ENCODE peak calls at places on chromosomes 3 and 15, in four cellular contexts. U is HepG2, S is GM12878, V is A549. N is an unnamed sample.

GRCh38 chr15:97171556-97171955 is 788.9 kb upstream of the ARRDC4 start:
- DNase-seq in V (no peak), U (no peak), S (no peak), N (no peak)

GRCh38 chr3:192207661-192208060 is 519.7 kb downstream of the FGF12 start:
- DNase-seq in U (no peak), S (no peak), V (no peak), N (no peak)

GRCh38 chr15:68783226-68784054 is 37.3 kb downstream of the ANP32A start:
- DNase-seq in V (peak), S (no peak), U (peak), N (peak)

GRCh38 chr15:22968356-22968755 is 11.8 kb downstream of the CYFIP1 start:
- DNase-seq in U (no peak), V (peak), S (no peak), N (no peak)

GRCh38 chr3:81696090-81696489 is 65.4 kb downstream of the GBE1 start:
- DNase-seq in U (no peak), V (no peak), S (no peak), N (no peak)

GRCh38 chr3:159824341-159824740 is 164.3 kb upstream of the IL12A start:
- DNase-seq in U (peak), S (no peak), V (peak), N (no peak)

GRCh38 chr3:169666501-169667379 is 3.2 kb upstream of the MECOM start:
- DNase-seq in V (no peak), U (no peak), S (no peak), N (no peak)

GRCh38 chr3:161500057-161500836 is 3.6 kb downstream of the OTOL1 start:
- DNase-seq in V (no peak), U (peak), S (no peak), N (no peak)

GRCh38 chr3:111903067-111903511 is 44.0 kb downstream of the PHLDB2 start:
- DNase-seq in S (no peak), U (no peak), V (peak), N (no peak)

GRCh38 chr3:78041486-78041885 is 1001.6 kb downstream of the ROBO2 start:
- DNase-seq in V (no peak), S (no peak), U (no peak), N (no peak)

GRCh38 chr3:31877559-31877958 is 103.5 kb downstream of the OSBPL10 start:
- DNase-seq in S (no peak), V (no peak), U (no peak), N (no peak)

GRCh38 chr15:61794881-61795280 is 265.4 kb downstream of the VPS13C start:
- DNase-seq in V (no peak), U (no peak), S (no peak), N (no peak)

GRCh38 chr15:92797168-92798052 is 102.7 kb upstream of the CHD2 start:
- DNase-seq in V (peak), S (peak), U (peak), N (peak)

GRCh38 chr15:33169625-33170024 is 24.9 kb downstream of the FMN1 start:
- DNase-seq in U (no peak), S (no peak), V (no peak), N (no peak)

GRCh38 chr15:33171202-33171601 is 23.3 kb downstream of the FMN1 start:
- DNase-seq in S (no peak), V (no peak), U (no peak), N (no peak)

GRCh38 chr15:33168444-33168843 is 26.1 kb downstream of the FMN1 start:
- DNase-seq in V (no peak), S (peak), U (no peak), N (no peak)
- TF ChIP-seq MAX in V (no peak), S (no peak), U (no peak), N (no peak)

DNA sequence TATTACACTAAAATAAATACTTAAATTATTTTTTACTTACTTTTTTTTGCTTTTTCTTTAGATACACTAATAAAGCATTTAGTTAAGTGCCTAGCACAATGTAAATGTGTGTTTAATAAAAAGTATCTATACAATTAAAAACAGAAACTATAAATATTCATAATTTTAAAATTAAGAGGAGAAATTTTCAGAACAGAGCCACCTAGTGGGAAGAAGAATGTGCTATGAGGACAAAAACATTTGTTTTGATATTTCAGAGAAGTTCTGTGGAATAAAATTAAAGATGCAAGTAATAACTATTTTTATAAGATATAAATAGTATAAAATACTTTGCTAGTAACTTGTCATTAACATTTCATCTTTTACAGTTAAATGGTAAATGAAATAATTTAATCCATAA is 33.6 kb upstream of the PLSCR5 start:
- DNase-seq in V (no peak), S (no peak), U (no peak), N (no peak)
- TF ChIP-seq CTCF in V (peak), S (peak), U (no peak), N (peak)

GRCh38 chr3:52831500-52832301 is 1.2 kb upstream of the ITIH4 start:
- DNase-seq in V (peak), S (no peak), U (peak), N (peak)
- TF ChIP-seq MAX in V (no peak), S (no peak), U (no peak), N (no peak)

DNA sequence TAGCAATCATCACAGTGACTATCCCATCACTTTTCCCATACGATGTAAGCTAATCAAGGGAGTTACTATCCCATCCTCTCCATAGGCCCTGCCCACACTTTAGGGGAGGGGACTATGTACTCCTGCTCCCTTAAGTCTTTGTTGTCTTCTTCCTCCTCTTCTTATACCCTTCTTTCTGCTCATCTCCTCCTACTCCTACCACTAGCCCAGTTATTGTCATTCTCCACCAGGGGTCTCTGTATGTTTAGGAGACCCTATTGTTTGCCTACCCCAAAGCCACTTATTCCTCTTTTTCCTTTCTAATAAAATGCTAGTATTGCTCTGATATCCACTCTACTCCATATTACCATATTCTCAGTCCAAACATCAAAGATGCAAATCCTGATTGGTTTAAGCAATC is 27.8 kb downstream of the STAC start:
- DNase-seq in V (no peak), U (peak), S (no peak), N (peak)
- TF ChIP-seq CTCF in V (peak), U (no peak), S (peak), N (peak)

DNA sequence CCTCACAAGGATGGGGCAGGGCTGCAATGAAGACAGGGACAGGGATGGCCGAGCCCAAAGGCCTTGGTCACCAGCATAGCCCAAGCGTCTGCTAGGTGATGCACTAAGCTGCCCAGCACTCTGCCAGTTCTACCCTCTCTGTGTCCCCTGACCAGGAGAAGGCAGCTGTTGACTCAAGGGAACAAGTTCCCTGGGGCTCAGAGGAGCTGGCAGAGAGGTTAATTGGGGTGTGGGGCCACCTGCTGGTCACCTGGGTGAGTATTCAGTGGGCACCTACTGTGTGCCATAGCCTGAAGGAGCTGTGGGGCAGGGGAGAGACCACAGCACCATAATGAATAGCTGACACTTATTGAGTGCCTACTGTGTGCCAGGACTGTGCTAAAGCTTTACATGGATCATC is 22.0 kb upstream of the DOCK3 start:
- DNase-seq in V (peak), S (peak), U (peak), N (peak)
- TF ChIP-seq MAX in V (no peak), S (no peak), U (no peak), N (no peak)

GRCh38 chr3:4721511-4721911 is 228.4 kb downstream of the ITPR1 start:
- DNase-seq in S (no peak), V (peak), U (no peak), N (no peak)

GRCh38 chr3:4720316-4721075 is 227.3 kb downstream of the ITPR1 start:
- DNase-seq in U (peak), S (no peak), V (peak), N (peak)

GRCh38 chr3:4722103-4722502 is 229.0 kb downstream of the ITPR1 start:
- DNase-seq in V (peak), U (peak), S (no peak), N (peak)

GRCh38 chr3:4726549-4726948 is 233.4 kb downstream of the ITPR1 start:
- DNase-seq in V (no peak), U (no peak), S (no peak), N (no peak)

GRCh38 chr3:4723921-4724698 is 231.0 kb downstream of the ITPR1 start:
- DNase-seq in V (no peak), S (no peak), U (peak), N (no peak)
- TF ChIP-seq CTCF in V (no peak), S (no peak), U (peak), N (no peak)

DNA sequence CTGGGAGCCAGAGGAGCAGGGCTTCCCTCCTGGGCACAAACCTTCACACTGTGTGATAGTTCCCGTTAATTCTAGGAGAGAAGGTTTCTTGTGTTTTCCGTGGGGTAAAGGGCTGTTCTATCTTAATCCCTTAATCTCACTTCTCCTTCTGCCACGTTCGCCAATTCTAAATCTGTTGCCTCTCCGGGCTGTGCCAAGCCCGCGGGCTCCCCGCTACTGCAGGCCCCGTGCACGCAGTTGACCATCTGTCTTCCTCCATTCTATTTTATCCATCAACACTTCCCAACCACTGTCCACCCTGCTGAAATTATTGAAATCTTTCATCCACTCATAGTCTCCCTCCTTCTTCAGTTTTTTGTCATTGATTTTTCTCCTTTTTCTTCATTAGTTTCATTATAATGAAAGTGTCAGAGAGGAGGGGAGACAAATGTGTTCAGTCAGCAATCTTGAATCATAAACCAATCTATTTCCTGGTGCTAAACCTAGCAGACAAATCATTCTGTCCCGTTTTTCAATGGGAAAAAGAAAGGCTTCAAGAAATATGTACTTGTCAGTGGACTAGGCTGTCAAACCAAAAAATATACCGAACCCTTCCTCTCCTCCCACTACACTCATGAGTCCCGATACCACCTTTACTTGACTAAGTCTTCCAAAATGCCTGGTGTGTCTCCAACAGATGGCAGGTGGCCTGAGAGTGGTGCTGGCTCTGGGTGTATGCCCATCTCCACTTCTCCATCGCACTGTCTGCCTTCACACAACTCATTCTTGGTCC is 39.6 kb downstream of the SLCO2A1 start:
- DNase-seq in U (no peak), S (no peak), V (no peak), N (no peak)
- TF ChIP-seq MAX in U (no peak), S (no peak), V (no peak), N (no peak)

GRCh38 chr3:23835087-23835486 is 29.3 kb downstream of the UBE2E1 start:
- DNase-seq in S (no peak), U (no peak), V (no peak), N (no peak)

GRCh38 chr3:23836536-23837230 is 30.9 kb downstream of the UBE2E1 start:
- DNase-seq in V (no peak), U (no peak), S (no peak), N (peak)

GRCh38 chr3:23832523-23832922 is 26.8 kb downstream of the UBE2E1 start:
- DNase-seq in S (no peak), V (no peak), U (no peak), N (no peak)

GRCh38 chr3:23835807-23836206 is 30.1 kb downstream of the UBE2E1 start:
- DNase-seq in V (no peak), U (no peak), S (no peak), N (no peak)

GRCh38 chr3:23834082-23834870 is 28.5 kb downstream of the UBE2E1 start:
- DNase-seq in S (no peak), U (no peak), V (no peak), N (peak)
- TF ChIP-seq CTCF in S (peak), U (no peak), V (peak), N (no peak)

DNA sequence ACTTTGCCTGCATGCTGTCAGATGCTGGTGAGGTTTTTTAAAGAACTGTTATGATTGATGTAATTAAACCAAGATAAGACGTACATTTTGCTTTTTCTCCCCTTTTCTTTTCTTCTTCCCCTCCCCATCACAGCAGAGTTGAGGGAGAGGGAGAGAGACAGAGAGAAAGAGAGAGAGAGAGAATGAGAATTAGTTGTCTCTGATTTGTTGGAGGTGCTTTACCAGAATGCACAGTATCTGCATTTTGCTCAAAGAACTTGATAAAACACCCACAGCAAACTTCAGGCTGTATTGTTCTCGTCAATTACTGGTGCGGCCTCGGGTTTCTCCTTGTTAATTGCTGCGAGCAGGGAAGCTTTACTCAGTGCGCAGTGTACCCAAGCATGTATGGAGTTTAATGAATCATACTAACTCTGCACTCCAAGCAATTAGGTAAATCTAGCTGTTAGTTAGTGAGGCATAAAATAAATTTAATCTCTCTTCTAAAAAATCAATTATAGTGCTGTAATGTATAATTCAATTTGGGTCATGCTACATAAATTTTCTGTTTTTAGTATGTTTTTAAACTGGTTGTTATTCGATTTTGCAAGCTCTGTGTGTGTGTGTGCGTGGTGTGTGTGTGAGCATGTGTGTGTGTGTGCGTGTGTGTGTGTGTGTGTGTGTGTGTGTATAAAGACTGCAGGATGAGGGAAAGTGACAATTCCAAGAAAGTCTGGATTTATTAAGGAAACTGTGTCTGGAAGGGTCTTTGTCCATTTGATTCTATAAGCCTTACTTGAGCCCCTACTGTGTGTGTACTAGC is 273.4 kb downstream of the TLE3 start:
- DNase-seq in U (no peak), S (no peak), V (no peak), N (no peak)
- TF ChIP-seq MAX in U (no peak), S (no peak), V (no peak), N (no peak)

GRCh38 chr3:158079599-158079998 is 26.6 kb downstream of the SHOX2 start:
- DNase-seq in V (no peak), S (no peak), U (no peak), N (no peak)
- TF ChIP-seq CTCF in V (no peak), S (no peak), U (no peak), N (no peak)

N was measured in NB4.